ENCODE peak calls at places on chromosomes 11 and 22, in nine cellular contexts. E, C, M, A, B, G, Q, D and I are unnamed samples.

GRCh38 chr11:117528061-117528780 is 200.6 kb downstream of the CEP164 start:
- DNase-seq in E (no peak), C (no peak), M (no peak), A (no peak), B (no peak), G (no peak), Q (no peak), D (no peak), I (peak)

GRCh38 chr11:405323-405975 is 9.3 kb downstream of the SIGIRR start:
- DNase-seq in E (no peak), C (no peak), M (no peak), A (no peak), B (peak), G (no peak), Q (no peak), D (peak), I (peak)

GRCh38 chr22:50115693-50116092 is 25.9 kb downstream of the MOV10L1 start:
- DNase-seq in E (peak), C (no peak), M (no peak), A (no peak), B (no peak), G (no peak), Q (peak), D (no peak), I (peak)

GRCh38 chr11:16312242-16312641 is 44.1 kb downstream of the SOX6 start:
- DNase-seq in E (no peak), C (no peak), M (no peak), A (no peak), B (no peak), G (no peak), Q (no peak), D (no peak), I (no peak)

GRCh38 chr11:120448240-120448639 is 63.3 kb upstream of the GRIK4 start:
- DNase-seq in E (no peak), C (no peak), M (no peak), A (no peak), B (no peak), G (no peak), Q (no peak), D (no peak), I (no peak)

GRCh38 chr11:9884601-9885000 is 220.7 kb downstream of the SWAP70 start:
- DNase-seq in E (peak), C (no peak), M (no peak), A (no peak), B (no peak), G (no peak), Q (peak), D (no peak), I (no peak)

GRCh38 chr11:31808721-31809542 is 2.2 kb downstream of the PAX6 start:
- DNase-seq in E (no peak), C (no peak), M (no peak), A (no peak), B (no peak), G (no peak), Q (no peak), D (no peak), I (no peak)

GRCh38 chr11:128629516-128630106 is 42.3 kb upstream of the ETS1 start:
- DNase-seq in E (peak), C (peak), M (no peak), A (no peak), B (no peak), G (no peak), Q (peak), D (no peak), I (no peak)

GRCh38 chr11:13040969-13041561 is 31.9 kb downstream of the RASSF10 start:
- DNase-seq in E (no peak), C (no peak), M (no peak), A (no peak), B (no peak), G (no peak), Q (no peak), D (no peak), I (no peak)

GRCh38 chr22:35065183-35065582 is 775 bp upstream of the ISX start:
- DNase-seq in E (no peak), C (no peak), M (no peak), A (no peak), B (no peak), G (no peak), Q (no peak), D (no peak), I (no peak)

GRCh38 chr22:42336527-42337227 is 66.2 kb upstream of the TCF20 start:
- DNase-seq in E (no peak), C (no peak), M (no peak), A (no peak), B (no peak), G (no peak), Q (peak), D (no peak), I (no peak)

GRCh38 chr22:29116397-29117123 is 43.7 kb downstream of the KREMEN1 start:
- DNase-seq in E (peak), C (no peak), M (no peak), A (no peak), B (no peak), G (peak), Q (no peak), D (no peak), I (no peak)

GRCh38 chr11:68297812-68298658 is 14.4 kb upstream of the LRP5 start:
- DNase-seq in E (peak), C (peak), M (peak), A (peak), B (peak), G (peak), Q (peak), D (peak), I (peak)

GRCh38 chr22:31084811-31085492 is 3.8 kb downstream of the SMTN start:
- DNase-seq in E (peak), C (peak), M (peak), A (peak), B (peak), G (peak), Q (peak), D (peak), I (peak)

GRCh38 chr22:49582171-49582570 is 245.5 kb downstream of the BRD1 start:
- DNase-seq in E (no peak), C (no peak), M (no peak), A (no peak), B (no peak), G (no peak), Q (no peak), D (no peak), I (no peak)

GRCh38 chr22:49367016-49367697 is 460.5 kb downstream of the BRD1 start:
- DNase-seq in E (no peak), C (no peak), M (no peak), A (no peak), B (no peak), G (no peak), Q (no peak), D (no peak), I (no peak)

GRCh38 chr11:18527512-18527911 is 770 bp upstream of the TSG101 start:
- DNase-seq in E (peak), C (peak), M (no peak), A (no peak), B (no peak), G (peak), Q (peak), D (no peak), I (no peak)

GRCh38 chr22:24421428-24421931 is 5.9 kb upstream of the ADORA2A start:
- DNase-seq in E (no peak), C (peak), M (no peak), A (no peak), B (no peak), G (no peak), Q (no peak), D (no peak), I (no peak)
- TF ChIP-seq CTCF in E (no peak), C (peak), M (peak), A (peak), B (no peak), G (no peak), Q (no peak), D (no peak), I (no peak)

GRCh38 chr11:126969865-126970479 is 30.6 kb downstream of the KIRREL3 start:
- DNase-seq in E (peak), C (peak), M (no peak), A (no peak), B (no peak), G (no peak), Q (peak), D (no peak), I (no peak)
- TF ChIP-seq CTCF in E (peak), C (peak), M (no peak), A (peak), B (no peak), G (peak), Q (peak), D (peak), I (no peak)

DNA sequence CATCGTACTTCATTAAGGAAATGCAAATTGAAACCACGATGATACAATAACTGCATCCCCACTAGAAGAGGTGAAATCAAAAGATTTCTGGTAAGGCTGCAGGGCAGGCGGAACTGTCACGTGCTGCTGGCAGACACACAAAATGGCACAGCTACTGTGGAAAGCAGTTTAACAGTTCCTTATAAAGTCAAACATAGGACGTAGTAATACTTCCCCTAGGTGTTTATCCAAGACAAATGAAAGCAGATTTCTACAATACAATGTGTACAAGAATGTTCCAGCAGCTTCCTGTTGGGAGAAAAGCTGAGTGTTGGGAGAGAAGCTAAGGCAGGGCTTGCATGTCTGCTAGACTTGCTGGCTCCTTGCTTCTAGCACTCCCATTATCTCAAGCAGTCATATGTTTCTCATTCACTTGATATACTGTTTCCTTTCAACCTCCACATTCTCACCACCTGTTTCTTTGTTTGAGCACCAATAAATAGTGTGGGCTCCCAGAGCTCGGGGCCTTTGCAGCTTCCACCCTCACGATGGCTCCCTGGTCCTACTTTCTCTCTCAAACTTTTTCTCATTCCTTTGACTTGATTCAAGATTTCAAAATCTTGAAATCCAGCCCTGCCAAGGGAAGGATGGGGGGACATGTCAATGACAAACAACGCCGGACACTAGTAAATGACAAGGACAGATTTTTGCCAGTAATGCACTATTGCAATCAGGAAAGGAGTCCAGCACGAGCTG is 21.3 kb upstream of the IL17RA start:
- DNase-seq in E (no peak), C (no peak), M (no peak), A (no peak), B (no peak), G (no peak), Q (peak), D (peak), I (peak)
- TF ChIP-seq CTCF in E (no peak), C (no peak), M (no peak), A (no peak), B (no peak), G (no peak), Q (peak), D (no peak), I (no peak)

DNA sequence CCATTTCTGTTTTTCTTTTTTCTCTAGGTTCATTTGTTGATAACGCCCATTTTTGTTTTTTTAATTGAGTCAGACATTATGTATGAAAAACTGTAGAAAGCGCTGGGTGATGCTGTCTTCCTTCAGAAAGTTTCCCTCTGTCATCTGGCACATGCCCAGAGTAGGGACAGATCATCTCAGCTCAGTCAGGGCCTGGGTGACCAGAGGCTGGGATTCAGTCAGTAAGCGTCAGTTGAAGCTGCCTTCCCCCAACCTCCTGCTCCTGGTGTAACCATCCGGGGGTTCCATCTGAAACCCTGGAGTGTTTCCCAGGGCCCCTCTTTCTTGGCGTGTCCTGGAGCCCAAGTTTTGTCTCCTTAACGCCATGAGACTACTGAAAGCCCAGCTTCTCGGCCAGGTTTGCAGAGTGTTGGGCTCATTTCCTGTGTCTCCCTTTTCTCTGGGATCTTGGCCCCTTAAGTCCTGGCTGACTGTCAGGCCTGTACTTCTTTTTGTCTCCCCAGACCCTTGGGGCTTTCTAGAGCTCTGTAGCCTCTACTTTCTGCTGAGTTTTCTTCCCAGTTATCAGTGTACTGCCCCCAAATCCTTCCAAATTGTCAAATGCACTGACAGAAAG is 10.7 kb downstream of the PPFIA1 start:
- DNase-seq in E (peak), C (no peak), M (no peak), A (no peak), B (no peak), G (no peak), Q (no peak), D (peak), I (peak)
- TF ChIP-seq CTCF in E (peak), C (no peak), M (no peak), A (no peak), B (no peak), G (no peak), Q (no peak), D (no peak), I (no peak)

GRCh38 chr11:47348131-47348802 is 4.2 kb downstream of the MYBPC3 start:
- DNase-seq in E (no peak), C (no peak), M (no peak), A (no peak), B (no peak), G (no peak), Q (no peak), D (peak), I (no peak)

GRCh38 chr11:47349521-47350095 is 2.9 kb downstream of the MYBPC3 start:
- DNase-seq in E (no peak), C (no peak), M (no peak), A (no peak), B (no peak), G (no peak), Q (no peak), D (peak), I (no peak)

GRCh38 chr11:47347134-47347533 is 5.4 kb downstream of the MYBPC3 start:
- DNase-seq in E (no peak), C (no peak), M (no peak), A (no peak), B (no peak), G (no peak), Q (no peak), D (peak), I (no peak)

GRCh38 chr11:47350315-47350714 is 2.2 kb downstream of the MYBPC3 start:
- DNase-seq in E (no peak), C (no peak), M (no peak), A (no peak), B (no peak), G (no peak), Q (no peak), D (peak), I (no peak)

GRCh38 chr11:47348859-47349258 is 3.6 kb downstream of the MYBPC3 start:
- DNase-seq in E (peak), C (peak), M (no peak), A (no peak), B (no peak), G (no peak), Q (no peak), D (peak), I (no peak)
- TF ChIP-seq CTCF in E (peak), C (peak), M (no peak), A (peak), B (no peak), G (peak), Q (peak), D (no peak), I (no peak)

GRCh38 chr11:66847461-66848232 is 4.4 kb downstream of the RCE1 start:
- DNase-seq in E (no peak), C (no peak), M (no peak), A (no peak), B (no peak), G (no peak), Q (no peak), D (no peak), I (no peak)

GRCh38 chr11:66844496-66845142 is 1.4 kb downstream of the RCE1 start:
- DNase-seq in E (no peak), C (no peak), M (no peak), A (no peak), B (peak), G (no peak), Q (no peak), D (no peak), I (peak)

GRCh38 chr11:66846671-66847091 is 3.4 kb downstream of the RCE1 start:
- DNase-seq in E (no peak), C (no peak), M (no peak), A (no peak), B (no peak), G (no peak), Q (no peak), D (no peak), I (peak)

GRCh38 chr11:66845143-66845875 is 2.1 kb downstream of the RCE1 start:
- DNase-seq in E (no peak), C (no peak), M (no peak), A (no peak), B (peak), G (no peak), Q (no peak), D (no peak), I (peak)

GRCh38 chr11:66845876-66846212 is 2.6 kb downstream of the RCE1 start:
- DNase-seq in E (no peak), C (no peak), M (no peak), A (no peak), B (no peak), G (no peak), Q (no peak), D (no peak), I (peak)
- TF ChIP-seq CTCF in E (no peak), C (no peak), M (no peak), A (no peak), B (no peak), G (no peak), Q (no peak), D (no peak), I (no peak)

GRCh38 chr11:61617515-61617914 is 36.6 kb upstream of the SYT7 start:
- DNase-seq in E (peak), C (no peak), M (no peak), A (no peak), B (no peak), G (no peak), Q (no peak), D (no peak), I (no peak)
- TF ChIP-seq CTCF in E (peak), C (no peak), M (no peak), A (no peak), B (no peak), G (no peak), Q (peak), D (no peak), I (no peak)

GRCh38 chr11:72697814-72698213 is 23.6 kb upstream of the PDE2A start:
- DNase-seq in E (no peak), C (no peak), M (no peak), A (no peak), B (no peak), G (no peak), Q (no peak), D (no peak), I (no peak)

GRCh38 chr11:72692498-72693237 is 18.4 kb upstream of the PDE2A start:
- DNase-seq in E (no peak), C (no peak), M (no peak), A (no peak), B (no peak), G (no peak), Q (no peak), D (no peak), I (no peak)

GRCh38 chr11:72696866-72697428 is 22.7 kb upstream of the PDE2A start:
- DNase-seq in E (no peak), C (no peak), M (no peak), A (no peak), B (no peak), G (no peak), Q (peak), D (peak), I (peak)

GRCh38 chr11:72695354-72695753 is 21.1 kb upstream of the PDE2A start:
- DNase-seq in E (no peak), C (no peak), M (no peak), A (no peak), B (no peak), G (no peak), Q (no peak), D (no peak), I (no peak)

DNA sequence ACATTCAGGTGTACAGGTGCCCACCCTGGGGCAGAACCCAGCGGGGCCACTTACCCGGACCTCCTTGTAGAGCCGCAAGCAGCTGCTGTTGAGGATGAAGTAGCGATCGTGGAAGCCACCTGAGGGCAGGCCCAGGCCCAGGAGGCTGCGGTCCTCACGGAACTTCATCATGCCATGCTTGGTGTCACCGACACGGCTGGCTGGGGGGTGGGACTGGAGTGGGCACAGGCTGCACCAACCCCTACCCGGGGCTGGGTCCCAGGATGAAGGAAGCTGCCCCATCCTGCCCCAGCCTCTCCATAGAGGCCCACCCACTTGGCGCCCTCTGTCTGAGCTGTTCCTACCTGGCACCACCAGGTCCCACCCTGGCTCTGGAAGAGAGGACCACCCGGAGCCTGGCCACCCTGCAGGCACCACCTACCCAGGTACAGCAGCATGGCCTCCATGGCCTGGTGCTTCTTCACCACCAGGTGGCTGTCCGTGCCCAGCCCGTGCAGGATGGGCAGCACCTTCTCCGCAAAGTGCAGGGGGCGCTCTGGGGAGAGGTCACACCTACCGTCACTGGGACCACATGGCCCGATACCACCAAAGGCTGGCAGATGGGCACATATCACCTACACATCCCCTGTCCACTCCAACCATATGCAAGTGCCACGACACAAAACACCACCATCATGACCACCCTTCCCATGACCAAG is 19.2 kb upstream of the PDE2A start:
- DNase-seq in E (no peak), C (no peak), M (no peak), A (no peak), B (no peak), G (no peak), Q (no peak), D (no peak), I (no peak)
- TF ChIP-seq CTCF in E (peak), C (no peak), M (no peak), A (no peak), B (no peak), G (no peak), Q (no peak), D (no peak), I (no peak)

GRCh38 chr22:37253164-37253660 is 9.1 kb upstream of the RAC2 start:
- DNase-seq in E (no peak), C (no peak), M (no peak), A (no peak), B (no peak), G (no peak), Q (no peak), D (no peak), I (no peak)
- TF ChIP-seq CTCF in E (peak), C (no peak), M (no peak), A (peak), B (no peak), G (no peak), Q (no peak), D (no peak), I (no peak)